ENCODE peak calls at places on chromosomes 16 and 17, in seven cellular contexts. X is cardiac fibroblast, I is body of pancreas, H is omental fat pad, Y is H9, Z is left ventricle myocardium inferior, S is heart left ventricle. J is an unnamed sample.
A peak's percentile ranks its signal among the peaks of the same experiment; 100 is the strongest.

GRCh38 chr16:84842516-84843148 is 22.8 kb downstream of the CRISPLD2 start:
- DNase-seq in X (no peak), I (no peak), H (no peak), Y (no peak), Z (no peak), S (no peak), J (no peak)

GRCh38 chr17:21072623-21073278 is 29.9 kb upstream of the USP22 start:
- DNase-seq in X (no peak), I (no peak), H (no peak), Y (no peak), Z (no peak), S (no peak), J (no peak)

GRCh38 chr16:84810518-84811273 is 9.1 kb upstream of the CRISPLD2 start:
- DNase-seq in X (peak; percentile 86), I (no peak), H (no peak), Y (no peak), Z (no peak), S (peak; percentile 28), J (no peak)

GRCh38 chr17:64281962-64282752 is 19.1 kb upstream of the TEX2 start:
- DNase-seq in X (peak; percentile 89), I (peak; percentile 71), H (no peak), Y (peak; percentile 59), Z (peak; percentile 38), S (peak; percentile 63), J (peak; percentile 37)

GRCh38 chr16:23597003-23597756 is 1.1 kb upstream of the NDUFAB1 start:
- DNase-seq in X (peak; percentile 4), I (peak; percentile 13), H (no peak), Y (peak; percentile 79), Z (peak; percentile 19), S (peak; percentile 56), J (no peak)

GRCh38 chr17:40025559-40025958 is 10.3 kb downstream of the CSF3 start:
- DNase-seq in X (no peak), I (no peak), H (no peak), Y (no peak), Z (no peak), S (no peak), J (no peak)

GRCh38 chr16:31099860-31100638 is 5.5 kb upstream of the VKORC1 start:
- DNase-seq in X (no peak), I (no peak), H (no peak), Y (no peak), Z (no peak), S (no peak), J (no peak)

GRCh38 chr17:2343421-2343820 is 6.1 kb downstream of the SGSM2 start:
- DNase-seq in X (no peak), I (no peak), H (no peak), Y (no peak), Z (no peak), S (no peak), J (no peak)

GRCh38 chr16:14494396-14494795 is 135.7 kb downstream of the PARN start:
- DNase-seq in X (no peak), I (no peak), H (no peak), Y (no peak), Z (no peak), S (no peak), J (no peak)

GRCh38 chr17:8103549-8103948 is 14.8 kb downstream of the ALOXE3 start:
- DNase-seq in X (no peak), I (peak; percentile 39), H (no peak), Y (no peak), Z (no peak), S (no peak), J (no peak)

GRCh38 chr16:84471966-84472365 is 32.5 kb downstream of the MEAK7 start:
- DNase-seq in X (no peak), I (no peak), H (no peak), Y (peak; percentile 15), Z (no peak), S (no peak), J (no peak)

GRCh38 chr16:8622315-8622656 is 788 bp downstream of the METTL22 start:
- DNase-seq in X (no peak), I (no peak), H (no peak), Y (no peak), Z (no peak), S (no peak), J (no peak)

GRCh38 chr16:30551781-30552180 is 6.4 kb downstream of the ZNF764 start:
- DNase-seq in X (no peak), I (no peak), H (no peak), Y (no peak), Z (no peak), S (no peak), J (no peak)

GRCh38 chr16:780296-780695 is 7.9 kb downstream of the RPUSD1 start:
- DNase-seq in X (no peak), I (no peak), H (no peak), Y (no peak), Z (no peak), S (no peak), J (no peak)

GRCh38 chr16:87571868-87572244 is 30.5 kb upstream of the JPH3 start:
- DNase-seq in X (no peak), I (no peak), H (no peak), Y (no peak), Z (no peak), S (no peak), J (no peak)

GRCh38 chr16:87576191-87576590 is 26.1 kb upstream of the JPH3 start:
- DNase-seq in X (no peak), I (no peak), H (no peak), Y (peak; percentile 79), Z (no peak), S (no peak), J (no peak)

GRCh38 chr16:87578531-87578930 is 23.8 kb upstream of the JPH3 start:
- DNase-seq in X (no peak), I (no peak), H (no peak), Y (no peak), Z (no peak), S (no peak), J (no peak)

GRCh38 chr16:87572959-87573358 is 29.3 kb upstream of the JPH3 start:
- DNase-seq in X (no peak), I (no peak), H (no peak), Y (no peak), Z (no peak), S (no peak), J (no peak)

DNA sequence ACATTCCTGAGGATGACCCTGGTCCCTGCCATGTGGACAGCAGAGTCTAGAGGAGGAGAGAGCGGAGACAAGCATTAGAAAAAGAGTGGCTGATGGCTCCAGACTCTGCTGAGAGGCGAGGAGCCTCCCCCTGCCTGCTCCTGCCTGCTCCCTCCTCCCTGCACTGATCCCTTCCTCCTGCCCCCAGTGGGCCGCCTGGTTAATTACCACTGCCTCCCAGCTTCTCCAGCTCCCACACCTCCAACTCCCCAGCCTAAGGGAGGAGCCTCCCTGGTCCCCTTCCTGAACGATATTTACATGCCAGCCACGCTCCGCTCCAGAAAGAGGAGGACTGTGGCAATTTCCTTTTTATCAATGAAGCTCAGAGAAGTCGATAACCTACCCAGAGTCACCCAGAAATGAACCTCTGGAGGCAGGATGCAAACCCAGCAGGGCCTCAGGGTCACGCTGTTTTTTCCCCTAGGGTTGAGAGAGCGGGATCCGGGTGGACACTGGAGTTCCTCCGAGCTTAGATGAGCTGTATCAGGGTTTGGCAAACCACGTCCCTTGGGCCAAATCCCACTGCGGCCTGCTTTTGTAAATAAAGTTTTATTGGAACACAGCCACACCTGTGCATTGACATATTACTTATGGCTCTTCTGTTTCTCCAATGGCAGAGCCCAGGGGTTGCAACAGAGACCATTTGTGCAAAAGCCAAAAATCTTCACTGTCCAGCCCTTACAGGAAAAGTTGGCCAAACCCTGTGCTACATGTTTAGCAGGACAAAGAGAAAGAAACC is 27.1 kb upstream of the JPH3 start:
- DNase-seq in X (peak; percentile 46), I (no peak), H (no peak), Y (peak; percentile 87), Z (no peak), S (no peak), J (no peak)
- TF ChIP-seq CTCF in X (no peak), I (no peak), H (no peak), Y (peak; percentile 56), Z (no peak), S (no peak), J (no peak)

GRCh38 chr17:77772899-77773358 is 185.6 kb upstream of the TNRC6C start:
- DNase-seq in X (no peak), I (no peak), H (no peak), Y (peak; percentile 73), Z (no peak), S (no peak), J (no peak)
- TF ChIP-seq CTCF in X (no peak), I (no peak), H (no peak), Y (no peak), Z (no peak), S (no peak), J (no peak)

DNA sequence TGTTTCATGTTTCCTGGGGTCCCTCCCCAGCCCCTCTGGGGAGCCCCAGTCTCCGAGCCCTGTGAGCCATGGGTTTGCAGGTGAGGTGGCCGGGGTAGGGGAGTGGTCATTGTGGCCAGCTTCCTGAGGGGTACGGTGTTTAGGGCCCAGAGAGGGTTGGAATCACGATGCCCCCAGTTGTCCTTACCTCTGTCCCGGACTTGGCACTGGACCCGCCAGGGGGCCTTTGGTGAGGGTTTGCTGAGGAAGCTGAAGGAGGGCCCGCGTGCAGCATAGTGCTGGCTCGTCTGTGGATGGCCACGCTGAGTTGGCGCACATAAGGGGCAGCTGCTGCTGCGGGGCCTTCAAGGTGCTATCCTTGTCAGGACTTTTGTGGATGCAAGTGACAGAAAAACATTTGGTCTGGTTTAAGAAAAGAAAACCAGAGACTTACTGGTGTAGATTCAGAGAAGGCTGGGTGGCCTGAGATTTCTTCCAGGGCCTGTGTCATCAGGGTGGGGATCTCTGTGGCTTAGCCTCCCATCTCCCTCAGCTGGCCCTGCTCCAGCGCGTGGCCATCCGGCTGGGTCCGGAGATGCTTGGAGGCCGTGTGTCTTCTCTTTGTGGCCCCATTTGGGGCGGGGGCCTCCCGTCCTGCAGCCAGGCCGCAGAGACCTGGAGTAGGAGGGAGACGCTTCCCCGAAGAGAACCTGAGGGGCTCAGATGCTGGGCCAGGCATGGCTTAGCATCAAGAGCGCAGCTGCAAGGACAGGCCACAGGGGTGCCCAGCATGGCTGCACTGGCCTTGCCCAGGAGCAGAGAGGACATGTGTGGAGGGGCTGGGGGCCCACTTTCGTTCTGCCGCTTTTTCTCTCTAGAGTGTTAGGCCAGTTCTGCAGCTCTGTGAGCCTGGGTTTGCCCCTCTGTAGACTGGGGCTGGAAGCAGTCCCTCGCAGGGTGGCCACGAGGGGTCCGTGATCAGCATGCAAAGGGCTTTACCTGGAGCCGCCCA is 33.7 kb upstream of the NUDT16L1 start:
- DNase-seq in X (no peak), I (no peak), H (no peak), Y (no peak), Z (no peak), S (no peak), J (no peak)
- TF ChIP-seq CTCF in X (no peak), I (no peak), H (no peak), Y (no peak), Z (no peak), S (no peak), J (no peak)

DNA sequence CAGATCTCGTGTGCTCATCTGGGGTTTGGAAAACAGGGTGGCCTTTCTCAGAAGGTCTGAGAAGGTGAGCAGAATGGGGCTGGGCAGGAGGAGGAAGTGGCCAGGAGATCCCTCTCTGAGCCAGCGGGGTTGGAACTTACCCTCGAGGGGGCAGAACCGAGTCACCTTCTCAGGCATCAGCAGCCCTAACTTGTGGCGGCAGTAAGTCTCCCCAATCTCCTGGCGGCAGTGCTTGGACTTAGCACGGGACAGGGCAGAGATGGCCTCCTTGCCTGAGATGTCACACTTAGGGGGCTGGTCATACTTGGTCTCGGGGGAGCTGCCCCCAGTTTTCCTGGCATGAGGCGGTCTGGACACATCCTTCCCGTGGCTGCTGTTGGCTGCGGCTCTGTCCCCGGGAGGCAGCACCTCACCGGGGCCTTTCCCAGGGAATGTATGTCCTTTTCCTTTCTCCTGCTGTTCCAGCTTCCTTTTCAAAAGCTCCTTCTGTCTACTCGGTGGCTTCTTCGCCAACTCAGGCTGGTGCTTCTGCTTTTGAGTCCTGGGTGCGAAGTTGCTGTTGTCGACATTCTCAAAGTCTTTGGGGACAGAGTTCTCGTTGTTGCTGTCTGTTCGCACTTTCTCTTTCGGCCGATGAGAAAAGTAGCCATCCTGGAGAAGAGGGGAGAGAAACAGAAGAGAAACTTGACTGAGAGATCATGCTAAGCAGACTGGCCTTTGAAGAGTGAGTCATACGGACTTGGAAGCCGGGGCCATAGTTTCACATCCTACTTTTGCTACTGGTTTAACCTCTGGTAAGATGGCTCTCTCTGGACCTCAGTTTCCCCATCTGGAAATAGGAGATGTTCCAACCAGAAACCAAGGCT is 211.7 kb downstream of the XYLT1 start:
- DNase-seq in X (no peak), I (no peak), H (no peak), Y (peak; percentile 57), Z (no peak), S (no peak), J (no peak)
- TF ChIP-seq CTCF in X (no peak), I (no peak), H (no peak), Y (no peak), Z (no peak), S (no peak), J (no peak)